ENCODE peak calls at places on chromosomes 13 and 19, in nine cellular contexts. O, L, Z, F, Y, T, H, V and G are unnamed samples.

GRCh38 chr19:10669246-10669645 is 15.1 kb downstream of the ILF3 start:
- DNase-seq in O (no peak), L (no peak), Z (no peak), F (no peak), Y (no peak), T (no peak), H (no peak), V (no peak), G (no peak)

GRCh38 chr19:48367855-48368254 is 3.7 kb downstream of the SYNGR4 start:
- DNase-seq in O (no peak), L (no peak), Z (no peak), F (no peak), Y (no peak), T (no peak), H (no peak), V (no peak), G (no peak)

GRCh38 chr19:55370305-55370988 is at the start of gene IL11:
- DNase-seq in O (no peak), L (no peak), Z (no peak), F (no peak), Y (no peak), T (no peak), H (no peak), V (no peak), G (no peak)

GRCh38 chr13:84118845-84119409 is 236.7 kb upstream of the SLITRK1 start:
- DNase-seq in O (no peak), L (no peak), Z (no peak), F (no peak), Y (no peak), T (no peak), H (no peak), V (no peak), G (no peak)

GRCh38 chr19:8366121-8366581 is 2.2 kb downstream of the ANGPTL4 start:
- DNase-seq in O (no peak), L (no peak), Z (no peak), F (no peak), Y (no peak), T (no peak), H (no peak), V (no peak), G (peak)

GRCh38 chr19:49691243-49692101 is 556 bp downstream of the CPT1C start:
- DNase-seq in O (no peak), L (peak), Z (peak), F (no peak), Y (peak), T (no peak), H (peak), V (no peak), G (peak)

GRCh38 chr13:36344886-36345437 is 1.2 kb downstream of the SPART start:
- DNase-seq in O (peak), L (peak), Z (no peak), F (no peak), Y (no peak), T (no peak), H (no peak), V (no peak), G (peak)

GRCh38 chr13:29508874-29509249 is 86.6 kb downstream of the SLC7A1 start:
- DNase-seq in O (no peak), L (no peak), Z (no peak), F (no peak), Y (no peak), T (no peak), H (no peak), V (no peak), G (no peak)

GRCh38 chr19:4897146-4897545 is 5.5 kb downstream of the ARRDC5 start:
- DNase-seq in O (no peak), L (no peak), Z (no peak), F (no peak), Y (no peak), T (no peak), H (no peak), V (no peak), G (no peak)

GRCh38 chr19:44071824-44072542 is at the start of gene ZNF284:
- DNase-seq in O (peak), L (peak), Z (peak), F (peak), Y (peak), T (peak), H (peak), V (peak), G (peak)

GRCh38 chr19:34979819-34980640 is 16.0 kb upstream of the ZNF792 start:
- DNase-seq in O (no peak), L (peak), Z (no peak), F (no peak), Y (no peak), T (no peak), H (no peak), V (no peak), G (no peak)

GRCh38 chr13:59546178-59546577 is 617.5 kb downstream of the DIAPH3 start:
- DNase-seq in O (no peak), L (no peak), Z (no peak), F (no peak), Y (no peak), T (no peak), H (no peak), V (no peak), G (no peak)

GRCh38 chr13:20387441-20387971 is 138.2 kb downstream of the CRYL1 start:
- DNase-seq in O (no peak), L (no peak), Z (no peak), F (no peak), Y (no peak), T (no peak), H (no peak), V (no peak), G (no peak)

GRCh38 chr19:15249912-15250634 is 17.8 kb upstream of the EPHX3 start:
- DNase-seq in O (no peak), L (no peak), Z (peak), F (no peak), Y (no peak), T (no peak), H (peak), V (no peak), G (peak)

GRCh38 chr13:110869231-110869804 is 45.6 kb downstream of the ANKRD10 start:
- DNase-seq in O (no peak), L (peak), Z (no peak), F (no peak), Y (no peak), T (no peak), H (no peak), V (no peak), G (peak)

GRCh38 chr13:31346891-31347290 is 147.1 kb downstream of the B3GLCT start:
- DNase-seq in O (no peak), L (no peak), Z (no peak), F (no peak), Y (no peak), T (no peak), H (no peak), V (no peak), G (no peak)

GRCh38 chr19:49468746-49469447 is 5.1 kb upstream of the FLT3LG start:
- DNase-seq in O (peak), L (peak), Z (peak), F (no peak), Y (peak), T (peak), H (peak), V (peak), G (no peak)

GRCh38 chr19:35908977-35909683 is 1.0 kb upstream of the TYROBP start:
- DNase-seq in O (peak), L (no peak), Z (no peak), F (no peak), Y (peak), T (no peak), H (peak), V (peak), G (no peak)

GRCh38 chr19:4970558-4971423 is 1.9 kb downstream of the KDM4B start:
- DNase-seq in O (no peak), L (peak), Z (no peak), F (no peak), Y (no peak), T (no peak), H (peak), V (no peak), G (peak)

GRCh38 chr19:14337510-14337909 is 43.7 kb upstream of the ADGRE5 start:
- DNase-seq in O (peak), L (peak), Z (peak), F (no peak), Y (peak), T (no peak), H (peak), V (no peak), G (peak)

GRCh38 chr13:99000137-99000536 is 22.3 kb upstream of the DOCK9 start:
- DNase-seq in O (no peak), L (no peak), Z (no peak), F (no peak), Y (no peak), T (no peak), H (no peak), V (no peak), G (no peak)

GRCh38 chr13:112353856-112354255 is 22.3 kb upstream of the SPACA7 start:
- DNase-seq in O (no peak), L (no peak), Z (no peak), F (no peak), Y (no peak), T (no peak), H (no peak), V (no peak), G (no peak)

GRCh38 chr13:102091231-102091630 is 310.6 kb downstream of the FGF14 start:
- DNase-seq in O (no peak), L (peak), Z (no peak), F (no peak), Y (no peak), T (no peak), H (no peak), V (no peak), G (no peak)

GRCh38 chr19:41616785-41617621 is 9.9 kb downstream of the CEACAM4 start:
- DNase-seq in O (no peak), L (peak), Z (peak), F (no peak), Y (no peak), T (no peak), H (no peak), V (no peak), G (peak)

GRCh38 chr19:29645911-29646310 is 19.4 kb upstream of the PLEKHF1 start:
- DNase-seq in O (no peak), L (no peak), Z (no peak), F (no peak), Y (no peak), T (no peak), H (no peak), V (no peak), G (no peak)

GRCh38 chr19:53503126-53503525 is 34.8 kb upstream of the ZNF331 start:
- DNase-seq in O (no peak), L (no peak), Z (no peak), F (no peak), Y (no peak), T (no peak), H (no peak), V (no peak), G (no peak)

GRCh38 chr13:105616313-105617075 is 919.0 kb downstream of the EFNB2 start:
- DNase-seq in O (no peak), L (no peak), Z (no peak), F (no peak), Y (no peak), T (no peak), H (no peak), V (no peak), G (no peak)

GRCh38 chr19:56601375-56601774 is 6.3 kb downstream of the ZNF71 start:
- DNase-seq in O (no peak), L (no peak), Z (no peak), F (no peak), Y (no peak), T (no peak), H (no peak), V (no peak), G (no peak)

GRCh38 chr19:15628236-15629002 is 12.3 kb upstream of the CYP4F3 start:
- DNase-seq in O (no peak), L (no peak), Z (no peak), F (no peak), Y (no peak), T (no peak), H (no peak), V (no peak), G (no peak)

GRCh38 chr13:72199640-72200039 is 332.6 kb upstream of the DACH1 start:
- DNase-seq in O (no peak), L (no peak), Z (no peak), F (no peak), Y (no peak), T (no peak), H (no peak), V (no peak), G (no peak)

GRCh38 chr19:33467851-33468250 is 53.7 kb downstream of the PEPD start:
- DNase-seq in O (no peak), L (no peak), Z (no peak), F (no peak), Y (no peak), T (no peak), H (no peak), V (peak), G (no peak)

GRCh38 chr19:19269952-19270694 is 3.0 kb downstream of the TM6SF2 start:
- DNase-seq in O (no peak), L (peak), Z (no peak), F (no peak), Y (peak), T (no peak), H (no peak), V (no peak), G (no peak)

GRCh38 chr13:32840840-32841713 is 175.1 kb upstream of the KL start:
- DNase-seq in O (no peak), L (no peak), Z (no peak), F (no peak), Y (no peak), T (no peak), H (no peak), V (no peak), G (no peak)

GRCh38 chr19:32206065-32206464 is 139.3 kb upstream of the ZNF507 start:
- DNase-seq in O (no peak), L (no peak), Z (no peak), F (no peak), Y (no peak), T (no peak), H (no peak), V (no peak), G (no peak)

GRCh38 chr19:35471946-35472345 is 18.3 kb downstream of the KRTDAP start:
- DNase-seq in O (no peak), L (no peak), Z (no peak), F (no peak), Y (no peak), T (no peak), H (no peak), V (no peak), G (no peak)

GRCh38 chr19:37045140-37045539 is 33.1 kb upstream of the ZNF420 start:
- DNase-seq in O (no peak), L (no peak), Z (no peak), F (no peak), Y (no peak), T (no peak), H (no peak), V (no peak), G (no peak)

GRCh38 chr19:9128171-9128570 is 1.4 kb upstream of the OR7G3 start:
- DNase-seq in O (no peak), L (no peak), Z (no peak), F (no peak), Y (no peak), T (no peak), H (no peak), V (no peak), G (peak)

GRCh38 chr13:106376411-106377112 is 158.9 kb downstream of the EFNB2 start:
- DNase-seq in O (no peak), L (peak), Z (no peak), F (no peak), Y (no peak), T (no peak), H (no peak), V (no peak), G (peak)